ENCODE peak calls at places on chromosomes 2 and 18, in five cellular contexts. M is activated T-cell treated with anti-CD3 and anti-CD28 coated beads for 24 hours; O is body of pancreas; L is NCI-H1092; D is stimulated activated CD4-positive, alpha-beta T cell treated with anti-CD3 and anti-CD28 coated beads, Interleukin-2, amount 100 ng/mL, for 4 hours. V is an unnamed sample.

GRCh38 chr2:74223941-74224770 is 25.7 kb downstream of the MTHFD2 start:
- DNase-seq in M (no peak), O (no peak), L (no peak), D (no peak), V (no peak)

GRCh38 chr2:198127627-198128026 is 323.2 kb downstream of the PLCL1 start:
- DNase-seq in M (peak), O (peak), L (peak), D (peak), V (no peak)

GRCh38 chr2:158478237-158478636 is 21.5 kb downstream of the PKP4 start:
- DNase-seq in M (no peak), O (no peak), L (no peak), D (no peak), V (no peak)

GRCh38 chr2:131590896-131591295 is 63.2 kb downstream of the CCDC74A start:
- DNase-seq in M (no peak), O (no peak), L (no peak), D (no peak), V (no peak)

GRCh38 chr2:183998797-183999190 is 599.5 kb upstream of the ZNF804A start:
- DNase-seq in M (no peak), O (peak), L (no peak), D (no peak), V (no peak)

GRCh38 chr2:197862556-197862955 is 58.2 kb downstream of the PLCL1 start:
- DNase-seq in M (no peak), O (no peak), L (no peak), D (no peak), V (no peak)

GRCh38 chr18:46297621-46298020 is 193.4 kb downstream of the HAUS1 start:
- DNase-seq in M (no peak), O (no peak), L (no peak), D (no peak), V (no peak)

GRCh38 chr2:424306-425172 is 136.6 kb upstream of the ALKAL2 start:
- DNase-seq in M (no peak), O (no peak), L (no peak), D (no peak), V (no peak)

GRCh38 chr18:47996091-47996541 is 65.7 kb upstream of the SMAD2 start:
- DNase-seq in M (no peak), O (no peak), L (no peak), D (no peak), V (no peak)

GRCh38 chr2:6788614-6789013 is 77.1 kb downstream of the CMPK2 start:
- DNase-seq in M (no peak), O (no peak), L (no peak), D (no peak), V (no peak)

GRCh38 chr18:37564796-37565137 is 831 bp downstream of the CELF4 start:
- DNase-seq in M (no peak), O (peak), L (no peak), D (no peak), V (no peak)

GRCh38 chr2:151166410-151166809 is 95.3 kb downstream of the RBM43 start:
- DNase-seq in M (no peak), O (no peak), L (no peak), D (no peak), V (no peak)

GRCh38 chr2:86039178-86039962 is 66.3 kb downstream of the POLR1A start:
- DNase-seq in M (no peak), O (no peak), L (no peak), D (no peak), V (no peak)

GRCh38 chr18:78984941-78985784 is 5.5 kb downstream of the SALL3 start:
- DNase-seq in M (no peak), O (no peak), L (peak), D (no peak), V (no peak)

GRCh38 chr2:50118951-50119702 is 912.8 kb downstream of the NRXN1 start:
- DNase-seq in M (no peak), O (no peak), L (no peak), D (no peak), V (no peak)

GRCh38 chr2:66509326-66509811 is 74.4 kb downstream of the MEIS1 start:
- DNase-seq in M (no peak), O (no peak), L (no peak), D (no peak), V (no peak)

GRCh38 chr2:240623531-240624010 is 1.7 kb upstream of the GPR35 start:
- DNase-seq in M (no peak), O (no peak), L (no peak), D (no peak), V (no peak)

GRCh38 chr2:8495189-8495855 is 186.5 kb upstream of the ID2 start:
- DNase-seq in M (no peak), O (no peak), L (no peak), D (no peak), V (no peak)

GRCh38 chr2:164068063-164068462 is 332.3 kb upstream of the FIGN start:
- DNase-seq in M (no peak), O (no peak), L (no peak), D (no peak), V (no peak)

GRCh38 chr2:204197601-204198000 is 261.0 kb downstream of the ICOS start:
- DNase-seq in M (no peak), O (no peak), L (peak), D (no peak), V (no peak)

GRCh38 chr2:109728809-109729208 is 65.3 kb upstream of the RGPD5 start:
- DNase-seq in M (no peak), O (no peak), L (no peak), D (no peak), V (no peak)